ENCODE peak calls at places on chromosome 20, in four cellular contexts. X is HL-60, L is neural progenitor cell, S is hepatocyte. I is an unnamed sample.

GRCh38 chr20:51622004-51622874 is 79.7 kb upstream of the NFATC2 start:
- DNase-seq in L (peak), X (no peak), S (no peak), I (no peak)

GRCh38 chr20:31842471-31843157 is 2.8 kb downstream of the FOXS1 start:
- DNase-seq in L (peak), S (no peak), X (no peak), I (no peak)

GRCh38 chr20:9040874-9041524 is 27.9 kb upstream of the PLCB4 start:
- DNase-seq in L (no peak), S (no peak), X (no peak), I (no peak)

GRCh38 chr20:37475258-37475657 is 45.8 kb upstream of the NNAT start:
- DNase-seq in X (no peak), S (no peak), L (no peak), I (no peak)

GRCh38 chr20:34403908-34404307 is 40.8 kb downstream of the ITCH start:
- DNase-seq in S (no peak), X (no peak), L (no peak), I (no peak)

GRCh38 chr20:10714236-10714975 is 40.6 kb upstream of the JAG1 start:
- DNase-seq in L (no peak), X (no peak), S (no peak), I (no peak)

GRCh38 chr20:9068232-9068781 is 580 bp upstream of the PLCB4 start:
- DNase-seq in L (peak), X (no peak), S (peak), I (no peak)

GRCh38 chr20:17757496-17757895 is 57.7 kb downstream of the BANF2 start:
- DNase-seq in S (no peak), X (no peak), L (no peak), I (no peak)

GRCh38 chr20:53621482-53622246 is 28.0 kb upstream of the ZNF217 start:
- DNase-seq in S (peak), L (no peak), X (no peak), I (peak)

GRCh38 chr20:61806314-61806713 is 259.4 kb downstream of the TAF4 start:
- DNase-seq in L (no peak), X (no peak), S (no peak), I (no peak)

GRCh38 chr20:3890410-3890751 is 1.2 kb downstream of the PANK2 start:
- DNase-seq in X (no peak), S (no peak), L (no peak), I (no peak)

GRCh38 chr20:50146732-50147662 is 6.5 kb downstream of the PEDS1 start:
- DNase-seq in L (peak), S (no peak), X (peak), I (peak)

GRCh38 chr20:50655325-50655880 is 35.9 kb downstream of the RIPOR3 start:
- DNase-seq in X (no peak), S (peak), L (peak), I (no peak)

GRCh38 chr20:25389381-25389857 is 1.2 kb downstream of the ABHD12 start:
- DNase-seq in L (no peak), S (peak), X (no peak), I (peak)

GRCh38 chr20:52267418-52267817 is 75.8 kb upstream of the ZFP64 start:
- DNase-seq in L (no peak), X (no peak), S (no peak), I (no peak)

GRCh38 chr20:4328541-4328940 is 313.2 kb upstream of the RNF24 start:
- DNase-seq in X (no peak), S (no peak), L (no peak), I (no peak)

GRCh38 chr20:64080013-64080812 is at the start of gene OPRL1:
- DNase-seq in L (peak), X (no peak), S (no peak), I (no peak)

GRCh38 chr20:51914758-51915157 is 112.4 kb upstream of the SALL4 start:
- DNase-seq in S (no peak), X (no peak), L (no peak), I (no peak)

GRCh38 chr20:22473293-22473692 is 111.1 kb downstream of the FOXA2 start:
- DNase-seq in S (no peak), L (no peak), X (no peak), I (no peak)

GRCh38 chr20:9617940-9618339 is 103.5 kb downstream of the LAMP5 start:
- DNase-seq in S (peak), L (peak), X (no peak), I (peak)

GRCh38 chr20:36920334-36920730 is 31.2 kb downstream of the SAMHD1 start:
- DNase-seq in S (no peak), L (no peak), X (no peak), I (no peak)

GRCh38 chr20:53865905-53866786 is 204.2 kb downstream of the BCAS1 start:
- DNase-seq in L (peak), X (no peak), S (peak), I (no peak)

GRCh38 chr20:13259921-13260320 is 38.8 kb downstream of the ISM1 start:
- DNase-seq in L (no peak), S (no peak), X (no peak), I (no peak)

GRCh38 chr20:63230800-63231268 is 4.9 kb upstream of the BIRC7 start:
- DNase-seq in X (no peak), L (peak), S (peak), I (no peak)

GRCh38 chr20:64064145-64064698 is 1.2 kb downstream of the TCEA2 start:
- DNase-seq in L (no peak), X (no peak), S (no peak), I (no peak)

GRCh38 chr20:24634855-24635254 is 165.4 kb downstream of the SYNDIG1 start:
- DNase-seq in S (peak), X (peak), L (peak), I (no peak)

GRCh38 chr20:51541189-51542032 is 1.1 kb downstream of the NFATC2 start:
- DNase-seq in X (peak), S (peak), L (peak), I (peak)

GRCh38 chr20:37007898-37008649 is 56.6 kb upstream of the SAMHD1 start:
- DNase-seq in X (peak), L (no peak), S (peak), I (no peak)

GRCh38 chr20:1819311-1820136 is 75.7 kb upstream of the SIRPA start:
- DNase-seq in S (no peak), L (no peak), X (no peak), I (no peak)

GRCh38 chr20:14312001-14312400 is 25.4 kb downstream of the FLRT3 start:
- DNase-seq in X (no peak), S (no peak), L (no peak), I (no peak)

GRCh38 chr20:33229843-33230242 is 6.0 kb upstream of the BPIFA1 start:
- DNase-seq in X (peak), S (no peak), L (peak), I (no peak)

GRCh38 chr20:20492521-20493334 is 124.8 kb downstream of the INSM1 start:
- DNase-seq in S (no peak), L (peak), X (no peak), I (no peak)

GRCh38 chr20:50873518-50873959 is 57.7 kb downstream of the ADNP start:
- DNase-seq in S (no peak), X (no peak), L (no peak), I (no peak)

DNA sequence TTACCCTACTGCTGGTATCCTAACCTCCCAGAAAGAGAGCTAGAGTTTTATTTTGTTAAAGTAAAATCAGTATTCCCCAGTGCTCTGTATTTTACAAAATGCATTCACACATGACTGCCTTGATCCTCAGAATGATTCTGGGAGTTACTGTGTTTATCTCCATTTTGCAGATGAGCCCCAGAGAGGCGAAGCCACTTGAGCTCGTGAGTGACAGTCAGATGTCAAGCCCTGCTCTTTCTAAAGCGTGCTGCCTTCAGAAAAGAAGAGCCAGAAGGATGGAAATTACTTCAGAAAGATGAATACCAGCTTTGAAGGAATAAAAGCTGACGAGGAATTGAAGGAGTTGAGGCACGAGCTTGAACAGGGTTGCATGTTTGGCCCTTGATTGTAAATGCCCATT is 14.1 kb upstream of the OSER1 start:
- DNase-seq in S (no peak), X (no peak), L (no peak), I (no peak)
- TF ChIP-seq CTCF in S (no peak), X (no peak), L (no peak), I (no peak)

GRCh38 chr20:12210591-12210990 is 292.9 kb downstream of the BTBD3 start:
- DNase-seq in X (no peak), S (no peak), L (no peak), I (no peak)

GRCh38 chr20:12203399-12203798 is 285.7 kb downstream of the BTBD3 start:
- DNase-seq in X (no peak), L (no peak), S (no peak), I (no peak)

GRCh38 chr20:12203981-12204380 is 286.3 kb downstream of the BTBD3 start:
- DNase-seq in S (no peak), L (no peak), X (no peak), I (no peak)

DNA sequence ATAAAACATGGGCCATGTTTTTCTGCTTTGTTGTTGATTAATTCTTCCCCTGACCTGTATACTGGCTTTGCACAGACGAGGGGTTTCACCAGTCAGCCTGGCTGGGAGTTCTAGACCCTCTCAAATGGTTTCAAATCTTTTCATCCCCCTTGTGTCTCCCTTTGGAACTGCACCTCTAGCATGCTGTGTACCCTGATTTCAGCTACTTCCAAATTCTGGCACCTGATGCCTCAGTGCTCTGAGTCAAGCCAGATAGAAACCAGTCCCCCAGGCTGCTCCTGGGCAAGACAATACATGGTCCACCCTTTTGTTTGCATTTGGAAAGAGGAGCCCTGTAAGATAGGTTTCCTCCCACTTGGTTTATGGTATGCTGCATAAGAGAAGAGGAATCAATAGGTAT is 290.2 kb downstream of the BTBD3 start:
- DNase-seq in L (peak), S (peak), X (peak), I (no peak)
- TF ChIP-seq CTCF in L (peak), S (peak), X (peak), I (no peak)

DNA sequence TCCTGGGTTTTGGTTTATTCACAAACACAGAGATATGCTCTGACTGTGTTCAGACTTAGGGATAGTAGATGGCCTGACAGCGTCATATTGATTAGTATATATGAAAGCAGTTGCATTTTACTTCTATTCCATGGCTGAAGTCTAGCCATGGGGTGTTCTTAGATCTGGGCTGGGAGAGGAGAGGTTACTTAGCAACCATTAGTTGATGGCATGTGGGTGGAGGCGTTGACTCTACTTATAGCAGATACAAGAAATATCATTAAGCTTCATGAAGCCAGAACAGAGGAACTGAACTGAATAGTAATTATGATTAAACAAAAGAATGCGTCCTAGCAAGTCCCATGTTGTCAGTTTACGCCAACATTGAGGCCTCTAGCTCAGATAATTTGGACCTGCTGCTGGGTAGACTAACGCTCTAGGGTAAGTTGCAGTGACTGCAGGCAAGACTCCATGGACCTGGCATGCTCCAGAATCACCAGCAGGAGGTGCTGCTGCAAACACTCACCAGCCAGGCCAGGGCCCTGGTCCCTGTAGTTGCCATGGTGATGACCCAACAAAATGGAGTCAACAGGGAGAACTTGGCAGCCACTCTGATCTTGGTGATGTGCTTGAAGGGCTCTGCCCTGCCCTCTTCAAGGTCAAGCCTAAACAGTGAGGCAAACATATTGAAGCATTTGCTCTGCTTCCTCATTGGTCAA is 477.4 kb downstream of the PREX1 start:
- DNase-seq in S (no peak), L (peak), X (peak), I (no peak)
- TF ChIP-seq CTCF in S (peak), L (peak), X (no peak), I (no peak)

DNA sequence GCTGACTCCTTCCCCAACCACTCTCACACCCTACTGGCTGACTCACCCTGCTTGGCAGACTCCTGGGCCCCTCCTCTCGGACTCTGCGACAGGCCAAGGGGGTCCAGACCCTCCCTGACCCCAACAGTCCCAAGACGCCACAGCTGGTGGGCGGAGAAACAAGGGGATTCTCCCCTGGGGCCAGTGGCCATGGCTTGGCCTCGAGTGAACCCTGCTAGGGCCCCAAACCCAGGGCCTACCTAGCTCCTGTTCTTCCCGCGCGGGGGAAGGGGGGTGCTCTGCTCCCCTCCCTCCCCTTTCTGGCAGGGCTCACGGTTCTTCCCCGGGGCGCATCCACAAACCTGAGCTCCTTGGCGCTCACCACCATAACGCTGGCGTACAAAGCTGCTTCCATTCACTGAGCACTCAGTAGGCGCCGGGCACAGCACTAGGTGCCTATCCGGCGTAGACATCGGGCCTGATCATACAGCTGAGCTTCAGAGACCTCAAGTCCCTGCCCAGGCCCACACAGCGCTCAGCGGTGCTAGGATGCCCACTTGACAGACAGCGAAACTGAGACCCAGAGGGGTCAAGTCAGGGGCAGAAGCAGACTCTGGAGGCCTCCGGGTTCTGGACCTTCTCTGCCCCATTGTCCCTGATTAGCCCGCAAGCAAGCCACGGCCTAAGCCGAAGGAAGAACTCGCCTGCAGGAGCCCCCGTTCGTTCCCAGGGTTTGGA is 564 bp downstream of the ADA start:
- DNase-seq in S (no peak), L (no peak), X (no peak), I (no peak)
- TF ChIP-seq CTCF in S (no peak), L (no peak), X (no peak), I (no peak)

DNA sequence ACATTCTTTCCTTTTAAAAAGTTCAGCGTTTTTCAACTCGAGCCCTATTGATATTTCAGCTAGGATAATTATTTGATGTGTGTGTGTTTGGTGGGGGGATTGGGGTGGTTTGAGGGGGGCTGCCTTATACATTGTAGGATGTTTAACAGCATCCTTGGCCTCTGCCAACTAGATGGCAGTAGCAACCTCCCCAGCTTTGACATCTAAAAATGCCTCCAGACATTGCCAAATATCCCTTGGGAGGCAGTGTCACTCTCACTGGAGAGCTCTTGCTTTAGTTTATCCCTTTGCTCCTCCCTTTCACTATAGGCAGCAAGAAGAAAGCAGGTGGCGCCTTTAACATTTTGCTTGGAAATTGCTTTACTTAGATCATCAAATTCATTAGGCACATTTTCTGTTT is 14.6 kb upstream of the TP53TG5 start:
- DNase-seq in S (no peak), L (no peak), X (no peak), I (no peak)
- TF ChIP-seq CTCF in S (no peak), L (no peak), X (no peak), I (no peak)

I was measured in lung.